ENCODE peak calls at places on chromosomes 3 and 15, in five cellular contexts. R is activated T-cell treated with anti-CD3 and anti-CD28 coated beads for 1 hour; Y is stimulated activated CD4-positive, alpha-beta T cell treated with anti-CD3 and anti-CD28 coated beads, Interleukin-2, amount 100 ng/mL, for 4 hours; S is A549; I is mucosa of gallbladder. Q is an unnamed sample.

GRCh38 chr15:63904042-63904441 is 70.3 kb upstream of the HERC1 start:
- DNase-seq in R (no peak), Y (no peak), S (no peak), I (no peak), Q (no peak)

GRCh38 chr15:90219421-90220141 is 14.2 kb downstream of the CIB1 start:
- DNase-seq in R (peak; percentile 52), Y (peak; percentile 33), S (peak; percentile 89), I (no peak), Q (no peak)

GRCh38 chr3:174505266-174505665 is 353.9 kb upstream of the NAALADL2 start:
- DNase-seq in R (no peak), Y (no peak), S (no peak), I (no peak), Q (no peak)

GRCh38 chr3:58274027-58274614 is 31.9 kb upstream of the RPP14 start:
- DNase-seq in R (no peak), Y (no peak), S (no peak), I (no peak), Q (no peak)

GRCh38 chr15:74630284-74631086 is 14.8 kb downstream of the CLK3 start:
- DNase-seq in R (no peak), Y (no peak), S (no peak), I (no peak), Q (no peak)

GRCh38 chr3:170953229-170953628 is 44.8 kb upstream of the EIF5A2 start:
- DNase-seq in R (no peak), Y (no peak), S (no peak), I (no peak), Q (no peak)

GRCh38 chr15:32091505-32092380 is 61.4 kb downstream of the CHRNA7 start:
- DNase-seq in R (no peak), Y (no peak), S (no peak), I (no peak), Q (no peak)

GRCh38 chr3:5162102-5162501 is 25.4 kb upstream of the EDEM1 start:
- DNase-seq in R (no peak), Y (no peak), S (no peak), I (no peak), Q (no peak)

GRCh38 chr3:16130066-16130465 is 44.4 kb upstream of the GALNT15 start:
- DNase-seq in R (no peak), Y (no peak), S (no peak), I (no peak), Q (no peak)

GRCh38 chr3:39982665-39983357 is 173.4 kb downstream of the MYRIP start:
- DNase-seq in R (no peak), Y (no peak), S (no peak), I (no peak), Q (no peak)

GRCh38 chr15:32790352-32790999 is 72.7 kb downstream of the GREM1 start:
- DNase-seq in R (no peak), Y (no peak), S (no peak), I (no peak), Q (no peak)

GRCh38 chr15:89825264-89825940 is 10.8 kb upstream of the ANPEP start:
- DNase-seq in R (no peak), Y (no peak), S (no peak), I (no peak), Q (no peak)